ENCODE peak calls at places on chromosomes 11 and 22, in ten cellular contexts. E is WTC11; C is COLO829; K is ELF-1; N is iris pigment epithelial cell; S is Kasumi-1; B is HEK293T; F is activated naive CD4-positive, alpha-beta T cell treated with anti-CD3 and anti-CD28 coated beads for 36 hours; J is CD8-positive, alpha-beta memory T cell; M is RPMI8226. O is an unnamed sample.

GRCh38 chr11:134584001-134584561 is 172.0 kb upstream of the B3GAT1 start:
- DNase-seq in E (no peak), C (no peak), K (no peak), N (no peak), S (no peak), B (no peak), F (no peak), J (no peak), M (no peak), O (no peak)

GRCh38 chr11:96155627-96156378 is 187.2 kb downstream of the MAML2 start:
- DNase-seq in E (peak), C (peak), K (peak), N (peak), S (peak), B (peak), F (peak), J (no peak), M (no peak), O (no peak)

GRCh38 chr11:72777755-72778278 is 16.0 kb downstream of the STARD10 start:
- DNase-seq in E (no peak), C (no peak), K (no peak), N (no peak), S (no peak), B (no peak), F (no peak), J (no peak), M (no peak), O (no peak)

GRCh38 chr11:2138436-2139117 is 612 bp downstream of the IGF2 start:
- DNase-seq in E (peak), C (no peak), K (no peak), N (peak), S (no peak), B (no peak), F (no peak), J (no peak), M (no peak), O (no peak)

GRCh38 chr11:118226294-118226693 is 1.5 kb upstream of the JAML start:
- DNase-seq in E (no peak), C (no peak), K (no peak), N (no peak), S (no peak), B (no peak), F (peak), J (no peak), M (no peak), O (no peak)

GRCh38 chr22:45504703-45505341 is 2.1 kb downstream of the FBLN1 start:
- DNase-seq in E (peak), C (no peak), K (peak), N (peak), S (peak), B (no peak), F (no peak), J (no peak), M (peak), O (peak)

GRCh38 chr11:130775306-130776043 is 140.8 kb downstream of the SNX19 start:
- DNase-seq in E (no peak), C (no peak), K (no peak), N (peak), S (no peak), B (no peak), F (no peak), J (no peak), M (no peak), O (no peak)

GRCh38 chr22:21568207-21569075 is 927 bp downstream of the UBE2L3 start:
- DNase-seq in E (no peak), C (no peak), K (peak), N (peak), S (peak), B (no peak), F (peak), J (no peak), M (peak), O (no peak)

GRCh38 chr22:41327124-41327523 is 25.8 kb downstream of the ZC3H7B start:
- DNase-seq in E (no peak), C (no peak), K (no peak), N (no peak), S (no peak), B (no peak), F (no peak), J (no peak), M (no peak), O (no peak)

GRCh38 chr11:63490551-63491239 is at the start of gene PLAAT5:
- DNase-seq in E (peak), C (no peak), K (peak), N (peak), S (no peak), B (no peak), F (peak), J (no peak), M (no peak), O (no peak)

GRCh38 chr11:17331669-17332068 is 19.9 kb upstream of the NCR3LG1 start:
- DNase-seq in E (no peak), C (no peak), K (no peak), N (no peak), S (no peak), B (no peak), F (no peak), J (no peak), M (no peak), O (no peak)

GRCh38 chr11:26578998-26579635 is 7.1 kb upstream of the MUC15 start:
- DNase-seq in E (no peak), C (no peak), K (no peak), N (peak), S (no peak), B (no peak), F (no peak), J (no peak), M (no peak), O (no peak)

GRCh38 chr22:23259916-23260644 is 79.8 kb downstream of the BCR start:
- DNase-seq in E (peak), C (no peak), K (peak), N (no peak), S (no peak), B (no peak), F (no peak), J (no peak), M (no peak), O (no peak)

GRCh38 chr11:1546536-1547466 is 25.3 kb downstream of the DUSP8 start:
- DNase-seq in E (peak), C (peak), K (peak), N (peak), S (peak), B (peak), F (peak), J (peak), M (peak), O (no peak)

GRCh38 chr11:19723572-19724342 is 11.1 kb downstream of the NAV2 start:
- DNase-seq in E (no peak), C (peak), K (peak), N (peak), S (no peak), B (no peak), F (peak), J (peak), M (no peak), O (no peak)

GRCh38 chr22:24894998-24895397 is 51.5 kb downstream of the LHFPL7 start:
- DNase-seq in E (peak), C (peak), K (peak), N (peak), S (peak), B (no peak), F (no peak), J (no peak), M (peak), O (no peak)

GRCh38 chr22:44445731-44446130 is 52.3 kb downstream of the RTL6 start:
- DNase-seq in E (no peak), C (no peak), K (no peak), N (no peak), S (no peak), B (no peak), F (no peak), J (no peak), M (no peak), O (no peak)

GRCh38 chr11:67351275-67352005 is 1.9 kb downstream of the POLD4 start:
- DNase-seq in E (peak), C (peak), K (peak), N (peak), S (peak), B (peak), F (peak), J (peak), M (peak), O (no peak)

GRCh38 chr11:113572349-113572748 is 97.2 kb upstream of the DRD2 start:
- DNase-seq in E (no peak), C (no peak), K (no peak), N (no peak), S (no peak), B (no peak), F (no peak), J (no peak), M (no peak), O (no peak)

GRCh38 chr22:35596821-35597220 is 20.3 kb downstream of the MB start:
- DNase-seq in E (no peak), C (no peak), K (peak), N (no peak), S (no peak), B (no peak), F (no peak), J (no peak), M (no peak), O (no peak)

O was measured in CMK.